ENCODE peak calls at places on chromosomes 2 and 18, in seven cellular contexts. G is pancreas; E is CD4-positive, CD25-positive, alpha-beta regulatory T cell; F is stimulated activated CD4-positive, alpha-beta T cell treated with anti-CD3 and anti-CD28 coated beads, Interleukin-12 subunit alpha, Interleukin-12 subunit beta, amount 100 ng/mL, for 4 hours; X is activated CD4-positive, alpha-beta T cell treated with anti-CD3 and anti-CD28 coated beads for 48 hours; J is stimulated activated naive CD8-positive, alpha-beta T cell treated with anti-CD3 and anti-CD28 coated beads, Interleukin-15, Interleukin-2, amounts not matched to agents 100 U/mL and 50 U/mL, for 24 hours; T is astrocyte of the spinal cord. Q is an unnamed sample.

GRCh38 chr2:67290451-67290991 is 106.6 kb upstream of the ETAA1 start:
- DNase-seq in G (no peak), E (no peak), F (no peak), X (no peak), J (no peak), T (peak; percentile 70), Q (no peak)

GRCh38 chr2:80303825-80304521 is 579 bp downstream of the LRRTM1 start:
- DNase-seq in G (no peak), E (no peak), F (no peak), X (no peak), J (no peak), T (peak; percentile 0), Q (no peak)

GRCh38 chr2:17805166-17805565 is 11.1 kb upstream of the MSGN1 start:
- DNase-seq in G (no peak), E (no peak), F (no peak), X (no peak), J (no peak), T (no peak), Q (no peak)

GRCh38 chr2:217731805-217732204 is 271.0 kb downstream of the TNS1 start:
- DNase-seq in G (no peak), E (no peak), F (no peak), X (no peak), J (no peak), T (no peak), Q (no peak)

GRCh38 chr2:202023198-202023903 is 10.3 kb upstream of the FZD7 start:
- DNase-seq in G (no peak), E (no peak), F (no peak), X (no peak), J (no peak), T (no peak), Q (peak; percentile 74)

GRCh38 chr2:128421861-128422311 is 103.2 kb upstream of the HS6ST1 start:
- DNase-seq in G (no peak), E (no peak), F (no peak), X (no peak), J (no peak), T (no peak), Q (peak; percentile 23)

GRCh38 chr2:159396796-159397195 is 110.3 kb upstream of the WDSUB1 start:
- DNase-seq in G (no peak), E (no peak), F (no peak), X (no peak), J (no peak), T (no peak), Q (no peak)

GRCh38 chr2:226483745-226484619 is 315.6 kb downstream of the IRS1 start:
- DNase-seq in G (no peak), E (no peak), F (no peak), X (no peak), J (no peak), T (peak; percentile 63), Q (no peak)

GRCh38 chr2:206693399-206694137 is 24.6 kb downstream of the DYTN start:
- DNase-seq in G (no peak), E (peak; percentile 43), F (no peak), X (no peak), J (peak; percentile 9), T (peak; percentile 66), Q (peak; percentile 43)

GRCh38 chr2:198326431-198326830 is 522.0 kb downstream of the PLCL1 start:
- DNase-seq in G (no peak), E (peak; percentile 68), F (no peak), X (no peak), J (no peak), T (peak; percentile 1), Q (no peak)

GRCh38 chr2:153487482-153487881 is 8.9 kb upstream of the RPRM start:
- DNase-seq in G (no peak), E (no peak), F (no peak), X (no peak), J (no peak), T (no peak), Q (no peak)

GRCh38 chr2:105144128-105144940 is 97.2 kb upstream of the GPR45 start:
- DNase-seq in G (no peak), E (no peak), F (no peak), X (no peak), J (no peak), T (no peak), Q (no peak)

GRCh38 chr2:169324581-169325260 is 37.6 kb downstream of the LRP2 start:
- DNase-seq in G (no peak), E (no peak), F (no peak), X (no peak), J (no peak), T (no peak), Q (no peak)

GRCh38 chr2:128304715-128305554 is 13.7 kb downstream of the HS6ST1 start:
- DNase-seq in G (peak; percentile 80), E (no peak), F (no peak), X (no peak), J (no peak), T (peak; percentile 96), Q (peak; percentile 76)

GRCh38 chr18:34976899-34977786 is 64.1 kb upstream of the MAPRE2 start:
- DNase-seq in G (peak; percentile 86), E (peak; percentile 55), F (peak; percentile 70), X (peak; percentile 76), J (peak; percentile 78), T (no peak), Q (peak; percentile 73)

GRCh38 chr2:236731767-236732580 is 162.3 kb downstream of the ACKR3 start:
- DNase-seq in G (no peak), E (no peak), F (no peak), X (no peak), J (no peak), T (peak; percentile 53), Q (no peak)

GRCh38 chr18:79756143-79756500 is 41.6 kb upstream of the KCNG2 start:
- DNase-seq in G (no peak), E (no peak), F (no peak), X (no peak), J (no peak), T (no peak), Q (no peak)

GRCh38 chr2:9032555-9032954 is 29.1 kb upstream of the MBOAT2 start:
- DNase-seq in G (no peak), E (no peak), F (no peak), X (no peak), J (no peak), T (no peak), Q (no peak)

GRCh38 chr18:70454705-70455322 is 166.0 kb downstream of the SOCS6 start:
- DNase-seq in G (no peak), E (peak; percentile 33), F (no peak), X (peak; percentile 37), J (peak; percentile 25), T (peak; percentile 78), Q (no peak)

GRCh38 chr2:150234787-150235512 is 252.5 kb downstream of the RND3 start:
- DNase-seq in G (no peak), E (no peak), F (no peak), X (no peak), J (no peak), T (peak; percentile 84), Q (no peak)

GRCh38 chr2:172335731-172336130 is 91.7 kb upstream of the ITGA6 start:
- DNase-seq in G (no peak), E (no peak), F (no peak), X (no peak), J (no peak), T (no peak), Q (no peak)

GRCh38 chr2:48525269-48525943 is 4.5 kb upstream of the STON1 start:
- DNase-seq in G (no peak), E (no peak), F (no peak), X (no peak), J (no peak), T (no peak), Q (no peak)

GRCh38 chr2:224723606-224724217 is 7.5 kb upstream of the CCDC195 start:
- DNase-seq in G (no peak), E (no peak), F (no peak), X (no peak), J (no peak), T (peak; percentile 31), Q (no peak)

GRCh38 chr2:14693874-14694273 is 61.4 kb downstream of the LRATD1 start:
- DNase-seq in G (no peak), E (no peak), F (no peak), X (no peak), J (no peak), T (no peak), Q (no peak)

GRCh38 chr18:49921278-49922037 is 108.1 kb upstream of the ACAA2 start:
- DNase-seq in G (no peak), E (no peak), F (no peak), X (no peak), J (no peak), T (peak; percentile 23), Q (no peak)

GRCh38 chr18:59767732-59768131 is 70.5 kb upstream of the CCBE1 start:
- DNase-seq in G (no peak), E (no peak), F (no peak), X (no peak), J (no peak), T (peak; percentile 16), Q (no peak)

GRCh38 chr2:240369725-240370585 is 65.5 kb upstream of the GPC1 start:
- DNase-seq in G (peak; percentile 63), E (no peak), F (no peak), X (no peak), J (no peak), T (peak; percentile 89), Q (peak; percentile 77)

GRCh38 chr2:2362181-2362580 is 31.1 kb upstream of the MYT1L start:
- DNase-seq in G (no peak), E (no peak), F (no peak), X (no peak), J (no peak), T (no peak), Q (no peak)

GRCh38 chr2:189685540-189686229 is 11.2 kb downstream of the ANKAR start:
- DNase-seq in G (no peak), E (no peak), F (no peak), X (no peak), J (no peak), T (peak; percentile 69), Q (no peak)

GRCh38 chr2:27829791-27830190 is 58.3 kb downstream of the MRPL33 start:
- DNase-seq in G (no peak), E (no peak), F (no peak), X (no peak), J (no peak), T (peak; percentile 34), Q (no peak)

GRCh38 chr18:47798366-47798765 is 132.1 kb downstream of the SMAD2 start:
- DNase-seq in G (no peak), E (no peak), F (no peak), X (no peak), J (no peak), T (no peak), Q (no peak)

GRCh38 chr2:25417715-25418369 is 76.1 kb upstream of the DNMT3A start:
- DNase-seq in G (no peak), E (no peak), F (no peak), X (peak; percentile 15), J (no peak), T (no peak), Q (no peak)

Q was measured in lung.